ENCODE peak calls at places on chromosome 11, in ten cellular contexts. C, T, H, P, D, B, E, N, V and L are unnamed samples.

GRCh38 chr11:76023408-76024068 is 182.8 kb downstream of the WNT11 start:
- DNase-seq in D (no peak), H (no peak), V (no peak), E (no peak), N (no peak), B (no peak), T (no peak), P (no peak), C (no peak), L (no peak)

GRCh38 chr11:79080506-79080905 is 360.3 kb downstream of the TENM4 start:
- DNase-seq in N (no peak), C (no peak), H (peak; percentile 69), E (no peak), V (no peak), B (no peak), D (no peak), P (no peak), T (no peak), L (no peak)

GRCh38 chr11:11425806-11426205 is 72.8 kb upstream of the CSNK2A3 start:
- DNase-seq in H (no peak), T (no peak), E (no peak), N (no peak), P (no peak), C (no peak), B (no peak), V (no peak), D (no peak), L (no peak)

GRCh38 chr11:43923327-43924111 is 18.9 kb upstream of the C11orf96 start:
- DNase-seq in H (peak; percentile 54), N (peak; percentile 44), P (peak; percentile 86), D (no peak), V (no peak), B (no peak), E (no peak), C (no peak), T (peak; percentile 75), L (no peak)

GRCh38 chr11:495537-495931 is 11.5 kb downstream of the RNH1 start:
- DNase-seq in D (no peak), V (no peak), P (peak; percentile 32), T (no peak), C (no peak), H (peak; percentile 7), B (no peak), E (no peak), N (no peak), L (no peak)

GRCh38 chr11:129324533-129325175 is 51.0 kb upstream of the BARX2 start:
- DNase-seq in V (no peak), D (no peak), H (no peak), E (no peak), B (no peak), N (peak; percentile 33), C (no peak), P (peak; percentile 72), T (peak; percentile 33), L (no peak)

GRCh38 chr11:1638344-1638743 is 8.8 kb downstream of the KRTAP5-5 start:
- DNase-seq in H (no peak), C (no peak), P (no peak), T (no peak), N (no peak), V (no peak), D (no peak), E (no peak), B (no peak), L (no peak)

GRCh38 chr11:82458777-82459176 is 274.9 kb downstream of the FAM181B start:
- DNase-seq in V (no peak), D (no peak), P (no peak), H (no peak), T (no peak), E (no peak), N (no peak), C (no peak), B (no peak), L (no peak)

GRCh38 chr11:35337919-35338316 is 81.4 kb downstream of the SLC1A2 start:
- DNase-seq in E (no peak), N (no peak), D (no peak), V (no peak), T (no peak), H (peak; percentile 49), C (no peak), B (no peak), P (no peak), L (no peak)

GRCh38 chr11:29538339-29539036 is 478.3 kb downstream of the KCNA4 start:
- DNase-seq in P (no peak), V (no peak), N (no peak), B (no peak), E (no peak), D (no peak), T (no peak), C (no peak), H (no peak), L (no peak)

GRCh38 chr11:44632466-44633123 is 67.1 kb downstream of the CD82 start:
- DNase-seq in E (peak; percentile 62), H (peak; percentile 47), P (peak; percentile 76), D (peak; percentile 40), V (no peak), T (no peak), N (peak; percentile 51), B (no peak), C (no peak), L (no peak)

GRCh38 chr11:34774604-34775003 is 141.6 kb downstream of the APIP start:
- DNase-seq in P (no peak), E (no peak), N (no peak), C (no peak), T (no peak), D (no peak), B (no peak), V (no peak), H (no peak), L (no peak)

GRCh38 chr11:32439488-32440210 is 4.3 kb upstream of the WT1 start:
- DNase-seq in C (no peak), V (no peak), N (no peak), H (no peak), E (no peak), T (no peak), P (no peak), B (no peak), D (no peak), L (no peak)

GRCh38 chr11:64489831-64490441 is 101.1 kb upstream of the SLC22A12 start:
- DNase-seq in N (peak; percentile 53), E (peak; percentile 44), T (peak; percentile 42), C (no peak), B (no peak), P (peak; percentile 76), D (peak; percentile 29), V (no peak), H (peak; percentile 41), L (peak; percentile 36)

GRCh38 chr11:36149538-36150242 is 139.5 kb downstream of the COMMD9 start:
- DNase-seq in P (no peak), B (no peak), E (peak; percentile 98), D (no peak), V (no peak), N (no peak), T (peak; percentile 53), H (peak; percentile 100), C (peak; percentile 100), L (no peak)

GRCh38 chr11:96741068-96741467 is 351.3 kb downstream of the JRKL start:
- DNase-seq in P (no peak), D (no peak), C (no peak), V (no peak), B (no peak), E (no peak), T (no peak), N (no peak), H (peak; percentile 44), L (no peak)